ENCODE peak calls at places on chromosomes 1 and 21, in ten cellular contexts. J is esophagus squamous epithelium; O is germinal center; T is endothelial cell; F is body of pancreas; K is GM12878; E is NCI-H2081; Q is NCI-H2029 treated with DMSO at 0.1 percent for 48 hours; I is CD4-positive, alpha-beta T cell; B is effector CD4-positive, alpha-beta T cell. X is an unnamed sample.

GRCh38 chr1:237655778-237656177 is 234.9 kb downstream of the ZP4 start:
- DNase-seq in J (no peak), O (no peak), T (no peak), F (no peak), K (no peak), E (no peak), Q (no peak), I (no peak), B (no peak), X (no peak)

GRCh38 chr21:35102488-35103407 is 53.6 kb upstream of the RUNX1 start:
- DNase-seq in J (no peak), O (peak; percentile 80), T (no peak), F (no peak), K (no peak), E (no peak), Q (no peak), I (peak; percentile 18), B (peak; percentile 8), X (peak; percentile 76)

GRCh38 chr1:218658899-218659298 is 313.8 kb downstream of the TGFB2 start:
- DNase-seq in J (no peak), O (no peak), T (no peak), F (no peak), K (no peak), E (no peak), Q (no peak), I (no peak), B (no peak), X (no peak)

GRCh38 chr1:223774133-223774811 is 61.9 kb downstream of the CAPN2 start:
- DNase-seq in J (no peak), O (no peak), T (no peak), F (no peak), K (no peak), E (no peak), Q (no peak), I (no peak), B (no peak), X (no peak)

GRCh38 chr21:24590261-24590660 is 1017.0 kb downstream of the MRPL39 start:
- DNase-seq in J (no peak), O (no peak), T (no peak), F (no peak), K (no peak), E (peak; percentile 4), Q (no peak), I (no peak), B (no peak), X (no peak)

GRCh38 chr1:32906652-32907051 is 5.5 kb upstream of the TMEM54 start:
- DNase-seq in J (no peak), O (no peak), T (no peak), F (no peak), K (no peak), E (no peak), Q (no peak), I (no peak), B (no peak), X (no peak)

GRCh38 chr1:246219508-246220030 is 287.5 kb downstream of the SMYD3 start:
- DNase-seq in J (no peak), O (peak; percentile 15), T (no peak), F (peak; percentile 10), K (no peak), E (peak; percentile 74), Q (peak; percentile 82), I (no peak), B (no peak), X (no peak)

GRCh38 chr1:206606867-206607266 is 5.4 kb downstream of the EIF2D start:
- DNase-seq in J (no peak), O (peak; percentile 36), T (no peak), F (no peak), K (no peak), E (peak; percentile 19), Q (no peak), I (no peak), B (no peak), X (no peak)

GRCh38 chr1:17212487-17213121 is 7.7 kb downstream of the PADI1 start:
- DNase-seq in J (no peak), O (no peak), T (no peak), F (peak; percentile 18), K (no peak), E (peak; percentile 9), Q (peak; percentile 10), I (peak; percentile 67), B (peak; percentile 39), X (no peak)

GRCh38 chr1:228958741-228959140 is 223.5 kb downstream of the RHOU start:
- DNase-seq in J (no peak), O (no peak), T (no peak), F (no peak), K (no peak), E (no peak), Q (no peak), I (no peak), B (no peak), X (no peak)

GRCh38 chr1:247415423-247416361 is at the start of gene NLRP3:
- DNase-seq in J (no peak), O (no peak), T (no peak), F (peak; percentile 18), K (no peak), E (no peak), Q (no peak), I (peak; percentile 22), B (no peak), X (no peak)

GRCh38 chr1:20848162-20848561 is 61.1 kb upstream of the HP1BP3 start:
- DNase-seq in J (no peak), O (no peak), T (no peak), F (no peak), K (no peak), E (no peak), Q (no peak), I (no peak), B (no peak), X (no peak)

GRCh38 chr1:168225476-168226190 is at the start of gene SFT2D2:
- DNase-seq in J (peak; percentile 15), O (peak; percentile 90), T (peak; percentile 64), F (peak; percentile 85), K (no peak), E (peak; percentile 80), Q (no peak), I (peak; percentile 67), B (peak; percentile 67), X (peak; percentile 88)

GRCh38 chr1:18945401-18945849 is 11.1 kb downstream of the IFFO2 start:
- DNase-seq in J (no peak), O (no peak), T (no peak), F (peak; percentile 49), K (no peak), E (no peak), Q (no peak), I (no peak), B (no peak), X (no peak)

GRCh38 chr21:33205476-33205875 is 24.3 kb upstream of the IFNAR2 start:
- DNase-seq in J (no peak), O (peak; percentile 8), T (no peak), F (no peak), K (no peak), E (no peak), Q (no peak), I (no peak), B (no peak), X (no peak)

GRCh38 chr21:37223804-37224345 is 43.3 kb downstream of the VPS26C start:
- DNase-seq in J (no peak), O (no peak), T (no peak), F (no peak), K (no peak), E (no peak), Q (no peak), I (no peak), B (no peak), X (no peak)

GRCh38 chr1:212814989-212815388 is 23.3 kb downstream of the TATDN3 start:
- DNase-seq in J (no peak), O (no peak), T (no peak), F (no peak), K (no peak), E (peak; percentile 44), Q (no peak), I (no peak), B (no peak), X (no peak)

GRCh38 chr1:107378602-107379265 is 237.9 kb downstream of the NTNG1 start:
- DNase-seq in J (no peak), O (no peak), T (no peak), F (no peak), K (no peak), E (no peak), Q (no peak), I (no peak), B (no peak), X (no peak)

GRCh38 chr1:197776348-197777082 is 1.2 kb upstream of the DENND1B start:
- DNase-seq in J (no peak), O (no peak), T (no peak), F (no peak), K (no peak), E (no peak), Q (no peak), I (no peak), B (peak; percentile 21), X (no peak)

GRCh38 chr1:115648717-115649691 is 7.2 kb downstream of the VANGL1 start:
- DNase-seq in J (no peak), O (peak; percentile 9), T (no peak), F (no peak), K (peak; percentile 87), E (no peak), Q (no peak), I (no peak), B (no peak), X (no peak)

GRCh38 chr1:173914366-173914871 is 2.7 kb downstream of the SERPINC1 start:
- DNase-seq in J (no peak), O (peak; percentile 66), T (peak; percentile 43), F (peak; percentile 70), K (no peak), E (no peak), Q (no peak), I (no peak), B (no peak), X (no peak)

GRCh38 chr1:6023346-6023745 is 22.3 kb upstream of the KCNAB2 start:
- DNase-seq in J (no peak), O (no peak), T (no peak), F (no peak), K (no peak), E (no peak), Q (no peak), I (no peak), B (no peak), X (no peak)

GRCh38 chr1:39282537-39283216 is 78.2 kb downstream of the MACF1 start:
- DNase-seq in J (no peak), O (no peak), T (no peak), F (no peak), K (no peak), E (no peak), Q (no peak), I (no peak), B (no peak), X (no peak)

GRCh38 chr1:65114312-65114711 is 33.7 kb upstream of the AK4 start:
- DNase-seq in J (no peak), O (no peak), T (peak; percentile 31), F (no peak), K (no peak), E (peak; percentile 4), Q (peak; percentile 43), I (no peak), B (no peak), X (no peak)